ENCODE peak calls at places on chromosomes 5 and 9, in ten cellular contexts. H is IMR-90, B is thoracic aorta, F is A549, N is astrocyte, O is bronchial epithelial cell, V is mucosa of descending colon, E is DND-41, Q is HFF-Myc, G is endodermal cell. J is an unnamed sample.

GRCh38 chr5:90446961-90447360 is 27.6 kb downstream of the MBLAC2 start:
- DNase-seq in Q (no peak), V (no peak), O (no peak), F (no peak), N (peak; percentile 16), G (no peak), E (no peak), B (no peak), H (peak; percentile 33), J (no peak)

GRCh38 chr9:21576331-21577189 is 94.4 kb upstream of the IFNE start:
- DNase-seq in G (peak; percentile 42), F (no peak), E (no peak), H (peak; percentile 87), V (no peak), B (no peak), Q (peak; percentile 38), N (peak; percentile 98), O (peak; percentile 97), J (no peak)

GRCh38 chr5:149618581-149619248 is 37.4 kb downstream of the ARHGEF37 start:
- DNase-seq in H (peak; percentile 72), B (no peak), V (no peak), O (peak; percentile 99), Q (no peak), G (peak; percentile 83), F (peak; percentile 75), N (peak; percentile 43), E (peak; percentile 32), J (no peak)

GRCh38 chr5:150582281-150582791 is 58.1 kb upstream of the SYNPO start:
- DNase-seq in F (no peak), V (peak; percentile 84), B (no peak), H (peak; percentile 69), N (peak; percentile 81), E (no peak), Q (no peak), O (no peak), G (peak; percentile 51), J (peak; percentile 86)

GRCh38 chr9:15158019-15158418 is 149.0 kb downstream of the TTC39B start:
- DNase-seq in V (no peak), E (no peak), F (no peak), G (no peak), B (no peak), H (no peak), O (peak; percentile 32), N (no peak), Q (no peak), J (no peak)

GRCh38 chr5:57432876-57433275 is 49.7 kb downstream of the ACTBL2 start:
- DNase-seq in H (no peak), Q (no peak), O (peak; percentile 35), V (no peak), B (no peak), F (peak; percentile 9), E (no peak), G (peak; percentile 58), N (no peak), J (no peak)

GRCh38 chr9:75803130-75803529 is 87.3 kb upstream of the PCSK5 start:
- DNase-seq in Q (peak; percentile 3), V (no peak), N (peak; percentile 64), F (no peak), G (no peak), O (peak; percentile 42), E (no peak), H (no peak), B (no peak), J (no peak)

GRCh38 chr9:72025956-72026355 is 34.5 kb downstream of the C9orf57 start:
- DNase-seq in F (no peak), V (no peak), H (peak; percentile 30), G (no peak), O (peak; percentile 99), B (no peak), E (no peak), N (peak; percentile 38), Q (no peak), J (no peak)

GRCh38 chr5:59079622-59080620 is 497.0 kb downstream of the RAB3C start:
- DNase-seq in O (peak; percentile 99), V (no peak), E (no peak), F (no peak), Q (peak; percentile 71), G (no peak), B (no peak), N (peak; percentile 93), H (peak; percentile 100), J (no peak)

GRCh38 chr9:30504502-30504905 is 1879.9 kb upstream of the ACO1 start:
- DNase-seq in O (peak; percentile 16), G (no peak), Q (no peak), F (no peak), H (no peak), V (no peak), N (peak; percentile 2), B (no peak), E (no peak), J (no peak)

GRCh38 chr5:121171834-121172233 is 679.8 kb upstream of the FTMT start:
- DNase-seq in V (no peak), B (no peak), N (no peak), F (no peak), E (no peak), G (no peak), Q (no peak), O (no peak), H (no peak), J (no peak)

GRCh38 chr5:25006734-25007133 is 362.0 kb upstream of the CDH10 start:
- DNase-seq in N (peak; percentile 64), H (no peak), G (no peak), Q (no peak), V (no peak), O (peak; percentile 3), E (no peak), B (no peak), F (no peak), J (no peak)

GRCh38 chr5:54756796-54757402 is 228.5 kb downstream of the ESM1 start:
- DNase-seq in F (no peak), N (peak; percentile 38), E (no peak), V (no peak), H (peak; percentile 36), B (no peak), G (no peak), Q (no peak), O (peak; percentile 94), J (no peak)

GRCh38 chr5:32004404-32004803 is 169.7 kb downstream of the GOLPH3 start:
- DNase-seq in B (no peak), Q (no peak), F (no peak), V (no peak), E (no peak), O (no peak), N (no peak), H (no peak), G (no peak), J (no peak)

GRCh38 chr9:4143951-4144717 is 155.7 kb downstream of the GLIS3 start:
- DNase-seq in V (no peak), F (no peak), N (peak; percentile 77), Q (no peak), G (peak; percentile 48), O (peak; percentile 87), B (no peak), H (peak; percentile 82), E (no peak), J (no peak)
- H3K4me3 ChIP-seq in V (no peak overlapping the region), F (peak overlapping the region; percentile 36), N (no peak overlapping the region), Q (no peak overlapping the region), G (no peak overlapping the region), O (no peak overlapping the region), B (peak overlapping the region; percentile 57), H (no peak overlapping the region), E (no peak overlapping the region), J (no peak overlapping the region)

DNA sequence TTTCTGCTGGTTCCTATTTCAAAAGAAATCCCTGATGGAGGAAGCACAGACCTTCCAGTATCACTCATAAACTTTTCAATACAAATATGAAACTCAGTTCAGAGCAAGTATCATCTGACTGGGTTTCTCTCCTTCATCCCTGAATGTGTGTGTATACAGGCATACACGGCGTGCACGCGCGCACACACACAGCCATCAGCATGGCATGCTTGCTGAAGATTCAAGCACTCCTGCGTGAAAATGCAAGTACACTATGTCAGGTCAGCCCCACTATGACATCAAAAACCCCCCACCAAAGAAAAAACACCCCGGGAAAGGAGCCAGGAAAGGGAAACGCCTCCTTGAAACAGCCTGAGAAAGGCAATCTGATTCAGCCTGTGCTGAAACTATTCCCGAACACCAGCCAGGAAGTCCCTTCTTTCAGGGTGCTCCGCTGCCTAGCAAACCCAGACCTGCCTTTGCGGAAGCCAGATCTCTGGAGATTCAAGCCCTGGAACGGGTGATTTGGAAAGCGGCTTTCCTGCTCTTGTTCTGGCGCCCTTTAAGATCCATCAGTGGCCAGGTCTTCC is 843 bp downstream of the KLHL3 start:
- DNase-seq in B (no peak), G (peak; percentile 80), O (peak; percentile 69), F (no peak), H (peak; percentile 52), V (peak; percentile 52), E (peak; percentile 36), N (peak; percentile 44), Q (no peak), J (peak; percentile 51)
- H3K4me3 ChIP-seq in B (peak overlapping the region; percentile 76), G (peak overlapping the region; percentile 87), O (peak overlapping the region; percentile 28), F (no peak overlapping the region), H (peak overlapping the region; percentile 33), V (no peak overlapping the region), E (peak overlapping the region; percentile 81), N (peak overlapping the region; percentile 66), Q (peak overlapping the region; percentile 41), J (peak overlapping the region; percentile 22)

DNA sequence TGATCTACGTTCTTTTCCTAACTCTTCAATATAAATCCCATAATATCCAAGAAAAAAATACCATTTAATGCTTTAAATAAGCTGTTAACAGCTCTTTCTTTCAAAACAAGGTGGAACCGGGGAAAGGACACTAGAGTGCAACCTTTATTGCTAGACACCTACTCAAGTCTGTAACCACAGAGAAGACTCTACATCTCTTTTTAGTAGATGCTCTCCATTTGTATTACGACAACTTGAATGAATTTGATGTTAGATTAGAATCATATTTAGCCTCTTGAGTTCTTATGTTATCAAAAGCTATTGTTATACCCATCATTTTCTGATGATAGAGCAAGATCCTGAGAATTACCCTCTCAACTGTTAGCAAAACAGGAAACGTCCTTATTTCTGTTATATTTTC is 246.3 kb downstream of the MLLT3 start:
- DNase-seq in B (no peak), V (no peak), N (no peak), F (no peak), O (no peak), G (no peak), H (no peak), E (no peak), Q (no peak), J (no peak)
- H3K4me3 ChIP-seq in B (no peak overlapping the region), V (no peak overlapping the region), N (no peak overlapping the region), F (no peak overlapping the region), O (no peak overlapping the region), G (no peak overlapping the region), H (no peak overlapping the region), E (no peak overlapping the region), Q (no peak overlapping the region), J (no peak overlapping the region)

DNA sequence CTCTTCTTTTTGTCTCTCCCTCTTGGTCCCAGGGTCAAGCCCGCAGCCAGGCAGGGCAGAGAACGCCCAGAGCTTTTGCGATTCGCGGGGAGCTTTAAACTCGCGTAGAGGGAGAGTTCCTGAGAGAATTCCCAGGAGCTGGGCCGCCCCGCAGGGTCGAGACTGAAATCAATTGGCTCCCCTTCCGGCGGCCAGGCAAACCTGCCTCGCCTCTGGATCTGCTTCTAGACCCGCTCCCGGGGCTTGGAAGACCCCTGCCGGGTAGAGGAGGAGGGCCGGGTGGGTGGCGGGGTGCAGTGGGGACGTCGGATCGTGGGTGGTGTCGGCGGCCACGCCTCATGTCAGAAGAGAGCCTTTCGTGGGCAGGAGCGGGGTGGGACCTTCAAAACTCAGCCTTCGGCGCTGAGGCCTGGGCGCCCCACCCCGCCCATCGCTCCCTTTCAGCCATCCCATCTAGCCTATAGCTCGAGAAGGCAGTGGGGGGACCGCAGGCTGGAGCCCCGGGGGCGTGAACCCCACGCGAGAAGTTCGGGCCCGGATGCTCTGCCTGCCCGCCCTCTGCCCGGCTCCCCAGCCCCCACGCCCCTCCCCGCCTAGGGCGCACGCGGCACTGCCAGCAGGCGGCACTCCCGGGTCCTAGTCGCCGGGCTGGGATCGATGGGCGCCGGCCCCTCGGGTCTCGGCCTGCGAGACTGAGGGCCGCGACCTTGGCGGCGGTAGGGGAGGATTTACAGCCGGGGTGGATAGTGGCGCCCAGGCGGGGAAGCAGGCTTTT is 6.1 kb downstream of the PRDM6 start:
- DNase-seq in B (no peak), H (peak; percentile 18), E (no peak), G (peak; percentile 85), Q (no peak), F (no peak), V (no peak), N (no peak), O (no peak), J (peak; percentile 85)
- H3K4me3 ChIP-seq in B (peak overlapping the region; percentile 93), H (no peak overlapping the region), E (no peak overlapping the region), G (peak overlapping the region; percentile 65), Q (no peak overlapping the region), F (no peak overlapping the region), V (no peak overlapping the region), N (no peak overlapping the region), O (no peak overlapping the region), J (peak overlapping the region; percentile 20)